ENCODE peak calls at places on chromosome 15, in four cellular contexts. Y is trophoblast cell, O is IMR-90, E is H9. J is an unnamed sample.

GRCh38 chr15:57171414-57171813 is 204.9 kb upstream of the CGNL1 start:
- DNase-seq in Y (no peak), O (peak; percentile 9), E (no peak), J (no peak)

GRCh38 chr15:48358681-48359152 is 27.5 kb downstream of the DUT start:
- DNase-seq in Y (no peak), O (peak; percentile 51), E (no peak), J (no peak)

GRCh38 chr15:31262901-31263671 is 63.5 kb upstream of the KLF13 start:
- DNase-seq in Y (peak; percentile 43), O (peak; percentile 7), E (no peak), J (no peak)

GRCh38 chr15:32790352-32790999 is 72.7 kb downstream of the GREM1 start:
- DNase-seq in Y (no peak), O (peak; percentile 79), E (no peak), J (no peak)

GRCh38 chr15:70154440-70155347 is 57.0 kb upstream of the TLE3 start:
- DNase-seq in Y (no peak), O (peak; percentile 46), E (peak; percentile 38), J (peak; percentile 80)

GRCh38 chr15:41104234-41104633 is 11.8 kb downstream of the INO80 start:
- DNase-seq in Y (no peak), O (peak; percentile 79), E (no peak), J (no peak)

GRCh38 chr15:98344591-98344990 is 303.7 kb upstream of the IGF1R start:
- DNase-seq in Y (no peak), O (no peak), E (no peak), J (no peak)

GRCh38 chr15:60555291-60555690 is 76.3 kb upstream of the ICE2 start:
- DNase-seq in Y (no peak), O (no peak), E (no peak), J (no peak)

GRCh38 chr15:31297880-31298456 is 28.7 kb upstream of the KLF13 start:
- DNase-seq in Y (no peak), O (no peak), E (no peak), J (no peak)

GRCh38 chr15:80010131-80010673 is 39.2 kb upstream of the BCL2A1 start:
- DNase-seq in Y (no peak), O (no peak), E (no peak), J (no peak)

GRCh38 chr15:38868326-38869114 is 303.9 kb upstream of the RASGRP1 start:
- DNase-seq in Y (peak; percentile 76), O (peak; percentile 94), E (no peak), J (peak; percentile 68)

GRCh38 chr15:59250249-59250648 is 43.6 kb downstream of the LDHAL6B start:
- DNase-seq in Y (no peak), O (no peak), E (no peak), J (no peak)

GRCh38 chr15:89841306-89841705 is 26.7 kb upstream of the ANPEP start:
- DNase-seq in Y (no peak), O (no peak), E (no peak), J (no peak)

DNA sequence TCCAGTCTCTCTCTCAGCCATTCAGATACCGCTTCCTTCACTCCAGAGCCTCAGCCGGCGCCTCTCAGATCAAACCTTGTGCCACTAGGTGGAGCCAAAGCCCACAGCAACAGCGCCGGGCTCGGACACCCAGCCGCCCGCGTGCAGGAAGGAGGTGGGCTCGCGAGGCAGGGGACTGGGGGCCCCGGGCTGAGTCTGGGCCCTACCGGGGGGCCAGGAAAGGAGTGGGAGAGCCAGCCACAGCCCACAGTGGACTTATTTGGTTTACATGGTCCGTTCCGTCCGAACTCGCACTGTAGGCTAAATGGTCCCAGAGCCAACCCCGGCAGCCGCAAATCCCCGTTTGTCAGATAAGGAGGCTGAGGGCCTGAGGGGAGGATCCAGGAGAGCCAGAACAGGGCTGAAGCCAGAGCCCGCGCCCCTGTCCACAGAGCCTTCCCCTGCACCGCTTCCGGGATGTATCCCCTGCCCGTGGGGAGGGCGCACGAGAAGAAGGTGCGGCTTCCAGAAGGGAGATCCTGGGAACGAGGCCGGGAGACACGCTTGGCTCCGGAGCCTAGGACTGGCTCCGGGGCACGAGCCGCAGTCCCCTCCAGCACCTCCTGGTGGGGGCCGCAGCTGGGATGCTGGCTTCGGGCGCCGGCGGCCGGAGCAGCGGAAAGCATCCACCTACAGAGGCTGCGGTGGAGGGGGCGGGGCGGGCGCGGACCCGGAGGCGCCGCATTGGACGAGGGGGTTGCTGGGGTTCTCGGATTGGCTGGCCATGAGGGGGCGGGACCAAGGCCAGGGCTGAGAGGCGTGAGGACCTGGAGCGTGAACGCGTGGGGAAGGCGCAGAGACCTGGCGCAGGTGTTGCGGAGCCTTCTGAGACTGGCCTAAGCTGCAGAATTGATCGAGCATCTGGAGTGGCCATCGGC is 6.5 kb upstream of the CYP11A1 start:
- DNase-seq in Y (peak; percentile 95), O (peak; percentile 72), E (peak; percentile 98), J (peak; percentile 96)
- H4K8ac ChIP-seq in Y (peak overlapping the region; percentile 81), O (no peak overlapping the region), E (no peak overlapping the region), J (no peak overlapping the region)

GRCh38 chr15:93030430-93031102 is 58.4 kb downstream of the RGMA start:
- DNase-seq in Y (peak; percentile 82), O (peak; percentile 47), E (peak; percentile 80), J (peak; percentile 75)
- H4K8ac ChIP-seq in Y (no peak overlapping the region), O (no peak overlapping the region), E (no peak overlapping the region), J (no peak overlapping the region)

DNA sequence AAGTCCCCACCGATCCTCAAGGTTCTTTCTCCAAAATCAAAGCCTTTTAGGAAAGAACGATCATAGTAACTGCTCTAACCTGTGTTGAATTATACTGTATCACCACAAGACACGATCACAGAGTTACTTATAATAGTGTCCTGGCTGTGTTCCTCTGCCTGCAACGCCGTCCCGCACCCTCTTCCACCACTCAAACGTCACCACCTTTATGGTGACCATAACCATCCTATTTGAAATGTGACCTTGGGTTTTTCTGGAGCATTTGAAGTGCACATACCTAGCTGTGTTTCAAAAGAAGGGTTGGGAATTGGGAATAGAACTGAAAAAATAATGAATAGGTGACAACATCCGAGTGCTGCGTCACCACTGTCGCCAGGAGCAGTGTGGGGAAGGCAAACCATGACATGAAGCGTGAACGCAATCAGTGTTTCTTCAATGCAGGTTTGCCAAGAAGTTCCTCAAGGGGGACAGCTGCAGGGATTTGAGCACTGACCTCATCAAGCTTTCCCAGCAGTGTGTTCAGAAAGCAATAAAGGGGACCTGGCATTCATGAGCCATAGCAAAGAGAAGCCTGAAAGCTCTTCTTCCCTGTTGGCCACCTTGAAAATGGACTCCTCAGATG is 769 bp upstream of the SELENOS start:
- DNase-seq in Y (peak; percentile 37), O (no peak), E (no peak), J (peak; percentile 64)
- H4K8ac ChIP-seq in Y (peak overlapping the region; percentile 81), O (peak overlapping the region; percentile 37), E (no peak overlapping the region), J (no peak overlapping the region)

GRCh38 chr15:74598126-74598842 is 17.4 kb upstream of the CLK3 start:
- DNase-seq in Y (peak; percentile 83), O (peak; percentile 81), E (peak; percentile 93), J (peak; percentile 86)
- H4K8ac ChIP-seq in Y (no peak overlapping the region), O (peak overlapping the region; percentile 68), E (no peak overlapping the region), J (no peak overlapping the region)

GRCh38 chr15:71352125-71352524 is 236.9 kb downstream of the THSD4 start:
- DNase-seq in Y (no peak), O (no peak), E (no peak), J (no peak)
- H4K8ac ChIP-seq in Y (no peak overlapping the region), O (no peak overlapping the region), E (no peak overlapping the region), J (no peak overlapping the region)

J was measured in mesendoderm.